ENCODE peak calls at places on chromosomes 1 and 21, in eight cellular contexts. One of them, this sample, is unnamed.

GRCh38 chr1:156583821-156584622 is 4.5 kb downstream of the TTC24 start:
- DNase-seq in HepG2: peak; percentile 40
- DNase-seq in CD8-positive, alpha-beta T cell: peak; percentile 67
- DNase-seq in A549: peak; percentile 85
- DNase-seq in psoas muscle: no peak
- DNase-seq in heart left ventricle: peak; percentile 70
- DNase-seq in OCI-LY7: peak; percentile 90
- DNase-seq in kidney: no peak
- DNase-seq in this sample: peak; percentile 44

GRCh38 chr1:117616967-117617366 is 11.1 kb downstream of the TENT5C start:
- DNase-seq in A549: no peak
- DNase-seq in kidney: no peak
- DNase-seq in psoas muscle: no peak
- DNase-seq in OCI-LY7: no peak
- DNase-seq in CD8-positive, alpha-beta T cell: no peak
- DNase-seq in HepG2: no peak
- DNase-seq in heart left ventricle: no peak
- DNase-seq in this sample: no peak

GRCh38 chr1:156809711-156810366 is 6.8 kb downstream of the SH2D2A start:
- DNase-seq in HepG2: no peak
- DNase-seq in CD8-positive, alpha-beta T cell: no peak
- DNase-seq in A549: no peak
- DNase-seq in OCI-LY7: no peak
- DNase-seq in heart left ventricle: no peak
- DNase-seq in psoas muscle: no peak
- DNase-seq in kidney: no peak
- DNase-seq in this sample: no peak

GRCh38 chr1:178119623-178120022 is 25.7 kb downstream of the RASAL2 start:
- DNase-seq in heart left ventricle: no peak
- DNase-seq in CD8-positive, alpha-beta T cell: no peak
- DNase-seq in OCI-LY7: no peak
- DNase-seq in HepG2: no peak
- DNase-seq in psoas muscle: no peak
- DNase-seq in A549: no peak
- DNase-seq in kidney: no peak
- DNase-seq in this sample: no peak

GRCh38 chr21:38661296-38662223 is 144.2 kb upstream of the ETS2 start:
- DNase-seq in heart left ventricle: peak; percentile 22
- DNase-seq in CD8-positive, alpha-beta T cell: no peak
- DNase-seq in psoas muscle: peak; percentile 56
- DNase-seq in OCI-LY7: no peak
- DNase-seq in kidney: peak; percentile 88
- DNase-seq in A549: no peak
- DNase-seq in HepG2: no peak
- DNase-seq in this sample: no peak

GRCh38 chr21:26845066-26845749 is at the start of gene ADAMTS1:
- DNase-seq in CD8-positive, alpha-beta T cell: no peak
- DNase-seq in A549: no peak
- DNase-seq in heart left ventricle: peak; percentile 93
- DNase-seq in OCI-LY7: no peak
- DNase-seq in psoas muscle: peak; percentile 97
- DNase-seq in HepG2: peak; percentile 4
- DNase-seq in kidney: peak; percentile 98
- DNase-seq in this sample: no peak

GRCh38 chr1:110335265-110335664 is 3.9 kb upstream of the RBM15 start:
- DNase-seq in A549: no peak
- DNase-seq in psoas muscle: no peak
- DNase-seq in CD8-positive, alpha-beta T cell: no peak
- DNase-seq in HepG2: peak; percentile 66
- DNase-seq in kidney: no peak
- DNase-seq in heart left ventricle: no peak
- DNase-seq in OCI-LY7: no peak
- DNase-seq in this sample: no peak

GRCh38 chr1:218565333-218565732 is 220.2 kb downstream of the TGFB2 start:
- DNase-seq in kidney: no peak
- DNase-seq in heart left ventricle: no peak
- DNase-seq in CD8-positive, alpha-beta T cell: no peak
- DNase-seq in HepG2: no peak
- DNase-seq in A549: no peak
- DNase-seq in psoas muscle: no peak
- DNase-seq in OCI-LY7: no peak
- DNase-seq in this sample: no peak

GRCh38 chr1:101314244-101314643 is 77.4 kb downstream of the S1PR1 start:
- DNase-seq in kidney: no peak
- DNase-seq in heart left ventricle: no peak
- DNase-seq in psoas muscle: no peak
- DNase-seq in HepG2: no peak
- DNase-seq in A549: no peak
- DNase-seq in OCI-LY7: no peak
- DNase-seq in CD8-positive, alpha-beta T cell: no peak
- DNase-seq in this sample: no peak

GRCh38 chr21:25970254-25970930 is 200.2 kb downstream of the APP start:
- DNase-seq in psoas muscle: no peak
- DNase-seq in kidney: no peak
- DNase-seq in heart left ventricle: no peak
- DNase-seq in HepG2: no peak
- DNase-seq in OCI-LY7: no peak
- DNase-seq in CD8-positive, alpha-beta T cell: no peak
- DNase-seq in A549: no peak
- DNase-seq in this sample: no peak

GRCh38 chr1:184210048-184210447 is 158.5 kb downstream of the TSEN15 start:
- DNase-seq in HepG2: no peak
- DNase-seq in kidney: peak; percentile 69
- DNase-seq in psoas muscle: no peak
- DNase-seq in heart left ventricle: no peak
- DNase-seq in CD8-positive, alpha-beta T cell: no peak
- DNase-seq in OCI-LY7: no peak
- DNase-seq in A549: no peak
- DNase-seq in this sample: no peak

GRCh38 chr1:219304227-219305226 is 130.8 kb downstream of the LYPLAL1 start:
- DNase-seq in heart left ventricle: peak; percentile 54
- DNase-seq in A549: peak; percentile 30
- DNase-seq in CD8-positive, alpha-beta T cell: no peak
- DNase-seq in psoas muscle: peak; percentile 60
- DNase-seq in OCI-LY7: no peak
- DNase-seq in HepG2: no peak
- DNase-seq in kidney: no peak
- DNase-seq in this sample: no peak

GRCh38 chr1:230826166-230826875 is 42.0 kb downstream of the C1orf198 start:
- DNase-seq in heart left ventricle: no peak
- DNase-seq in CD8-positive, alpha-beta T cell: no peak
- DNase-seq in psoas muscle: no peak
- DNase-seq in kidney: no peak
- DNase-seq in OCI-LY7: no peak
- DNase-seq in A549: no peak
- DNase-seq in HepG2: no peak
- DNase-seq in this sample: no peak

DNA sequence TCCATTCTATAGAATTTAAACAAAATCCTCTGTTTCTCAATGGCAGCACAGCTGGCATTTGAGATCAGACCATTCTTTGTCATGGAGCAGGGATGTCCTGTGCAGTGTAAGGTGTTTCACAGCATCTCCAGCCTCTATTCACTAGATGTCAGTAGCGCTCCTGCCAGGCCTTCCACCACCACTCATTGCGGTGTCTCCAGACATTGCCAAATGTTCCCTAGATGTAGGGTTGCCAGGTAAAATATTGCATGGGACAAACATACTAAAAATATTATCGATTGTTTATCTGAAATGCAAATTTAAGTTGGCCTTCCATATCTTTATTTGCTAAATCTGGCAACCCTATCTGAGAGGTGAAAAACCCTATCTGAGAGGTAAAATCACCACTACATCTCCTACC is 11.7 kb downstream of the ITLN2 start:
- DNase-seq in A549: no peak
- DNase-seq in CD8-positive, alpha-beta T cell: no peak
- DNase-seq in HepG2: peak; percentile 14
- DNase-seq in kidney: no peak
- DNase-seq in OCI-LY7: peak; percentile 19
- DNase-seq in heart left ventricle: no peak
- DNase-seq in psoas muscle: no peak
- DNase-seq in this sample: no peak
- TF ChIP-seq CTCF in A549: peak; percentile 56
- TF ChIP-seq CTCF in CD8-positive, alpha-beta T cell: no peak
- TF ChIP-seq CTCF in HepG2: peak; percentile 72
- TF ChIP-seq CTCF in kidney: peak; percentile 13
- TF ChIP-seq CTCF in OCI-LY7: peak; percentile 62
- TF ChIP-seq CTCF in heart left ventricle: no peak
- TF ChIP-seq CTCF in psoas muscle: no peak
- TF ChIP-seq CTCF in this sample: no peak

GRCh38 chr1:26744075-26744958 is 43.4 kb upstream of the PIGV start:
- DNase-seq in psoas muscle: peak; percentile 76
- DNase-seq in heart left ventricle: peak; percentile 87
- DNase-seq in A549: no peak
- DNase-seq in CD8-positive, alpha-beta T cell: peak; percentile 69
- DNase-seq in OCI-LY7: peak; percentile 97
- DNase-seq in HepG2: peak; percentile 37
- DNase-seq in kidney: peak; percentile 87
- DNase-seq in this sample: peak; percentile 74

GRCh38 chr1:26748351-26748750 is 39.4 kb upstream of the PIGV start:
- DNase-seq in kidney: no peak
- DNase-seq in HepG2: no peak
- DNase-seq in CD8-positive, alpha-beta T cell: no peak
- DNase-seq in psoas muscle: no peak
- DNase-seq in OCI-LY7: no peak
- DNase-seq in A549: no peak
- DNase-seq in heart left ventricle: no peak
- DNase-seq in this sample: no peak

GRCh38 chr1:26747048-26747447 is 40.7 kb upstream of the PIGV start:
- DNase-seq in kidney: no peak
- DNase-seq in HepG2: no peak
- DNase-seq in OCI-LY7: no peak
- DNase-seq in A549: no peak
- DNase-seq in CD8-positive, alpha-beta T cell: no peak
- DNase-seq in psoas muscle: no peak
- DNase-seq in heart left ventricle: no peak
- DNase-seq in this sample: no peak

GRCh38 chr1:26743426-26744059 is 44.2 kb upstream of the PIGV start:
- DNase-seq in CD8-positive, alpha-beta T cell: no peak
- DNase-seq in OCI-LY7: no peak
- DNase-seq in HepG2: no peak
- DNase-seq in heart left ventricle: no peak
- DNase-seq in kidney: no peak
- DNase-seq in psoas muscle: no peak
- DNase-seq in A549: no peak
- DNase-seq in this sample: no peak

DNA sequence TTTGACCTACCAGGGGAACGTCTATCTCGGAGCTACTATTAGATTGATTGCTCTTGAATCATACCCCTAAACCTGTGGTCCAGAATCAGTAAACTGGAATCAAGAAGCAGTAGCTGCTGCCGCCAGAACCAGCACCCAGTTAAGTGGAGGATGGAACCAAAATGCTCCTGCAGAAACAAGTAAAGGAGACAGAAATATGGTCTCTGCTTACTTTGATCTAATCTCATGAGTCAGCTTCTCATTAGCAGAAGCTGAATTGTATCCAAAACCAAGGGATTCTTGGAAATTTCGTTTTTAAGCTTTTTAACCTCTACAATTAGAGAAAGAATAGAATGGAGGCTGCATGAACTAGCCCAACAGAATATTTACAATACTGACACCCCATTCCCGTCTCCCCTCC is 42.6 kb upstream of the PIGV start:
- DNase-seq in HepG2: no peak
- DNase-seq in kidney: no peak
- DNase-seq in OCI-LY7: no peak
- DNase-seq in CD8-positive, alpha-beta T cell: no peak
- DNase-seq in heart left ventricle: no peak
- DNase-seq in psoas muscle: no peak
- DNase-seq in A549: no peak
- DNase-seq in this sample: no peak
- H3K27ac ChIP-seq in HepG2: no peak overlapping the region
- H3K27ac ChIP-seq in kidney: no peak overlapping the region
- H3K27ac ChIP-seq in OCI-LY7: peak overlapping the region; percentile 96
- H3K27ac ChIP-seq in CD8-positive, alpha-beta T cell: no peak overlapping the region
- H3K27ac ChIP-seq in heart left ventricle: peak overlapping the region; percentile 79
- H3K27ac ChIP-seq in psoas muscle: peak overlapping the region; percentile 67
- H3K27ac ChIP-seq in A549: no peak overlapping the region
- H3K27ac ChIP-seq in this sample: peak overlapping the region; percentile 80

GRCh38 chr1:34306568-34306967 is 129.9 kb downstream of the C1orf94 start:
- DNase-seq in A549: no peak
- DNase-seq in heart left ventricle: no peak
- DNase-seq in CD8-positive, alpha-beta T cell: no peak
- DNase-seq in HepG2: no peak
- DNase-seq in kidney: no peak
- DNase-seq in psoas muscle: no peak
- DNase-seq in OCI-LY7: no peak
- DNase-seq in this sample: no peak
- H3K9me3 ChIP-seq in A549: no peaks in the 10 kb centered on the region
- H3K9me3 ChIP-seq in heart left ventricle: no peaks in the 10 kb centered on the region
- H3K9me3 ChIP-seq in CD8-positive, alpha-beta T cell: no peaks in the 10 kb centered on the region
- H3K9me3 ChIP-seq in HepG2: peaks cover 55% of the 10 kb centered on the region
- H3K9me3 ChIP-seq in kidney: peaks cover 11% of the 10 kb centered on the region
- H3K9me3 ChIP-seq in psoas muscle: peaks cover 7% of the 10 kb centered on the region
- H3K9me3 ChIP-seq in OCI-LY7: no peaks in the 10 kb centered on the region
- H3K9me3 ChIP-seq in this sample: peaks cover 13% of the 10 kb centered on the region

GRCh38 chr1:11273595-11274234 is 717 bp downstream of the UBIAD1 start:
- DNase-seq in OCI-LY7: peak; percentile 30
- DNase-seq in A549: peak; percentile 17
- DNase-seq in CD8-positive, alpha-beta T cell: no peak
- DNase-seq in HepG2: no peak
- DNase-seq in kidney: no peak
- DNase-seq in psoas muscle: no peak
- DNase-seq in heart left ventricle: no peak
- DNase-seq in this sample: peak; percentile 13

GRCh38 chr1:11272544-11272841 is 505 bp upstream of the UBIAD1 start:
- DNase-seq in A549: no peak
- DNase-seq in OCI-LY7: no peak
- DNase-seq in HepG2: no peak
- DNase-seq in psoas muscle: no peak
- DNase-seq in CD8-positive, alpha-beta T cell: no peak
- DNase-seq in kidney: no peak
- DNase-seq in heart left ventricle: no peak
- DNase-seq in this sample: no peak

GRCh38 chr1:11272842-11273594 is at the start of gene UBIAD1:
- DNase-seq in HepG2: peak; percentile 66
- DNase-seq in psoas muscle: peak; percentile 93
- DNase-seq in heart left ventricle: peak; percentile 91
- DNase-seq in kidney: peak; percentile 96
- DNase-seq in CD8-positive, alpha-beta T cell: peak; percentile 81
- DNase-seq in A549: peak; percentile 72
- DNase-seq in OCI-LY7: peak; percentile 91
- DNase-seq in this sample: peak; percentile 78
- TF ChIP-seq CTCF in HepG2: peak; percentile 43
- TF ChIP-seq CTCF in psoas muscle: no peak
- TF ChIP-seq CTCF in heart left ventricle: no peak
- TF ChIP-seq CTCF in kidney: peak; percentile 12
- TF ChIP-seq CTCF in CD8-positive, alpha-beta T cell: no peak
- TF ChIP-seq CTCF in A549: no peak
- TF ChIP-seq CTCF in OCI-LY7: no peak
- TF ChIP-seq CTCF in this sample: no peak

DNA sequence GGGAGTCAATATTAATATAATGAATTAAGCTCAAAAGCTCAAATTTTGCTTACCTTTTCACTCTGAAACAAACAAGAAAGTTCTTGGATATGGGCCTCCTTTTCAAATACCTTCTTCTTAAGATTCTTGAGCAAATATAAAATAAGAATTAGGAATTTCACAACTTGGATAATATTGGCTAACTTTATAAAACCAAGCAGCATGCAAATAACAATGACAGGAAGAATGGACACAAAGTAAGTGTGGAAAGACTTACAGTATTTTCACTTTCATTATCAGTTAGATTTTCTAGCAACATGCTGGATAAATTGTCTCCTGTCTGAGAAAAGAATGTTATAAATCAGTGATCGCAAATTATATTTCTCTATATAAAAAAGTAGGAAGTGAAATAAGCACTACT is 13.2 kb downstream of the ODF2L start:
- DNase-seq in A549: no peak
- DNase-seq in psoas muscle: no peak
- DNase-seq in HepG2: no peak
- DNase-seq in CD8-positive, alpha-beta T cell: no peak
- DNase-seq in heart left ventricle: no peak
- DNase-seq in OCI-LY7: no peak
- DNase-seq in kidney: no peak
- DNase-seq in this sample: no peak
- H3K27ac ChIP-seq in A549: no peak overlapping the region
- H3K27ac ChIP-seq in psoas muscle: peak overlapping the region; percentile 12
- H3K27ac ChIP-seq in HepG2: no peak overlapping the region
- H3K27ac ChIP-seq in CD8-positive, alpha-beta T cell: no peak overlapping the region
- H3K27ac ChIP-seq in heart left ventricle: no peak overlapping the region
- H3K27ac ChIP-seq in OCI-LY7: no peak overlapping the region
- H3K27ac ChIP-seq in kidney: no peak overlapping the region
- H3K27ac ChIP-seq in this sample: no peak overlapping the region